ENCODE peak calls at places on chromosomes 4 and X, in five cellular contexts. X, G, F, U and V are unnamed samples.

GRCh38 chr4:107989162-107989536 is 540 bp upstream of the HADH start:
- DNase-seq in X (no peak), G (no peak), F (no peak), U (no peak), V (no peak)

GRCh38 chr4:17560065-17560673 is 16.8 kb upstream of the LAP3 start:
- DNase-seq in X (no peak), G (no peak), F (no peak), U (no peak), V (no peak)

GRCh38 chr4:3257691-3258482 is 8.9 kb downstream of the MSANTD1 start:
- DNase-seq in X (peak), G (peak), F (peak), U (no peak), V (peak)

GRCh38 chr4:54226399-54227260 is 2.5 kb upstream of the PDGFRA start:
- DNase-seq in X (peak), G (peak), F (no peak), U (no peak), V (peak)

GRCh38 chrX:1387141-1387776 is 4.7 kb downstream of the SLC25A6 start:
- DNase-seq in X (no peak), G (no peak), F (no peak), U (no peak), V (no peak)

GRCh38 chrX:68998716-68999115 is 166.5 kb downstream of the PJA1 start:
- DNase-seq in X (no peak), G (no peak), F (no peak), U (no peak), V (no peak)

GRCh38 chr4:75637176-75637575 is 6.8 kb upstream of the CDKL2 start:
- DNase-seq in X (no peak), G (peak), F (no peak), U (no peak), V (peak)

GRCh38 chrX:6187256-6187655 is 41.4 kb downstream of the NLGN4X start:
- DNase-seq in X (no peak), G (no peak), F (peak), U (no peak), V (no peak)

GRCh38 chr4:105291920-105292319 is 145.2 kb downstream of the TET2 start:
- DNase-seq in X (no peak), G (no peak), F (no peak), U (no peak), V (no peak)

GRCh38 chr4:338759-339097 is 1.1 kb downstream of the ZNF141 start:
- DNase-seq in X (peak), G (no peak), F (no peak), U (no peak), V (peak)

GRCh38 chr4:5888222-5888701 is 4.6 kb downstream of the CRMP1 start:
- DNase-seq in X (peak), G (no peak), F (peak), U (no peak), V (peak)

GRCh38 chr4:152938237-152938969 is 2.3 kb downstream of the FHDC1 start:
- DNase-seq in X (no peak), G (peak), F (no peak), U (no peak), V (peak)

GRCh38 chr4:95314573-95314972 is 234.2 kb downstream of the UNC5C start:
- DNase-seq in X (no peak), G (no peak), F (no peak), U (no peak), V (no peak)

GRCh38 chrX:65926095-65927019 is 113.5 kb downstream of the VSIG4 start:
- DNase-seq in X (no peak), G (no peak), F (no peak), U (no peak), V (no peak)

GRCh38 chr4:71189471-71189870 is 149.3 kb upstream of the SLC4A4 start:
- DNase-seq in X (no peak), G (peak), F (peak), U (no peak), V (peak)

GRCh38 chr4:84683065-84683464 is 100.1 kb downstream of the CDS1 start:
- DNase-seq in X (no peak), G (no peak), F (no peak), U (no peak), V (no peak)

GRCh38 chrX:56000169-56000568 is 232.0 kb upstream of the KLF8 start:
- DNase-seq in X (no peak), G (peak), F (no peak), U (no peak), V (no peak)

GRCh38 chr4:124061413-124061812 is 651.1 kb downstream of the ANKRD50 start:
- DNase-seq in X (no peak), G (peak), F (no peak), U (no peak), V (peak)

GRCh38 chr4:115972967-115973366 is 859.5 kb upstream of the NDST4 start:
- DNase-seq in X (peak), G (no peak), F (no peak), U (no peak), V (no peak)

GRCh38 chrX:7133036-7133412 is 14.5 kb upstream of the STS start:
- DNase-seq in X (no peak), G (peak), F (no peak), U (no peak), V (peak)

GRCh38 chr4:168612435-168613139 is 115.7 kb downstream of the PALLD start:
- DNase-seq in X (no peak), G (peak), F (peak), U (no peak), V (peak)

GRCh38 chrX:150897371-150898319 is 823 bp downstream of the CD99L2 start:
- DNase-seq in X (peak), G (peak), F (peak), U (peak), V (peak)

GRCh38 chr4:173524218-173525117 is 5.6 kb downstream of the HAND2 start:
- DNase-seq in X (no peak), G (no peak), F (no peak), U (no peak), V (no peak)

GRCh38 chr4:7166981-7167700 is 25.2 kb upstream of the SORCS2 start:
- DNase-seq in X (no peak), G (no peak), F (no peak), U (no peak), V (no peak)

GRCh38 chr4:177190995-177191568 is 118.6 kb upstream of the NEIL3 start:
- DNase-seq in X (no peak), G (peak), F (peak), U (no peak), V (peak)

GRCh38 chr4:124736526-124736925 is 24.0 kb upstream of the ANKRD50 start:
- DNase-seq in X (no peak), G (no peak), F (no peak), U (no peak), V (no peak)

GRCh38 chrX:46588263-46588662 is 14.7 kb downstream of the CHST7 start:
- DNase-seq in X (no peak), G (peak), F (peak), U (no peak), V (peak)

GRCh38 chr4:151012836-151013235 is 2.2 kb downstream of the LRBA start:
- DNase-seq in X (peak), G (no peak), F (peak), U (peak), V (peak)

GRCh38 chr4:38072578-38072977 is 112.4 kb downstream of the PTTG2 start:
- DNase-seq in X (no peak), G (no peak), F (no peak), U (no peak), V (no peak)

GRCh38 chr4:173763374-173763773 is 233.3 kb upstream of the HAND2 start:
- DNase-seq in X (no peak), G (no peak), F (peak), U (no peak), V (no peak)

GRCh38 chr4:114495471-114495928 is 103.1 kb upstream of the UGT8 start:
- DNase-seq in X (peak), G (no peak), F (no peak), U (no peak), V (peak)

GRCh38 chr4:145557720-145558119 is 61.5 kb upstream of the MMAA start:
- DNase-seq in X (peak), G (peak), F (peak), U (peak), V (peak)

GRCh38 chr4:41878991-41879491 is 56.2 kb upstream of the TMEM33 start:
- DNase-seq in X (peak), G (no peak), F (no peak), U (no peak), V (no peak)